ENCODE peak calls at places on chromosomes 4 and X, in ten cellular contexts. One of them, this sample, is unnamed.
A peak's percentile ranks its signal among the peaks of the same experiment; 100 is the strongest.

GRCh38 chr4:121696140-121696640 is 590 bp downstream of the ANXA5 start:
- DNase-seq in iPS DF 6.9: no peak
- DNase-seq in transverse colon: peak; percentile 76
- DNase-seq in Karpas-422: peak; percentile 69
- DNase-seq in CD8-positive, alpha-beta T cell: peak; percentile 45
- DNase-seq in OCI-LY7: peak; percentile 39
- DNase-seq in IMR-90: peak; percentile 85
- DNase-seq in colonic mucosa: peak; percentile 77
- DNase-seq in naive thymus-derived CD4-positive, alpha-beta T cell: peak; percentile 31
- DNase-seq in trophoblast cell: peak; percentile 89
- DNase-seq in this sample: peak; percentile 78

GRCh38 chr4:87950516-87950915 is 25.0 kb upstream of the SPP1 start:
- DNase-seq in naive thymus-derived CD4-positive, alpha-beta T cell: no peak
- DNase-seq in IMR-90: no peak
- DNase-seq in CD8-positive, alpha-beta T cell: no peak
- DNase-seq in OCI-LY7: no peak
- DNase-seq in colonic mucosa: no peak
- DNase-seq in trophoblast cell: no peak
- DNase-seq in iPS DF 6.9: no peak
- DNase-seq in transverse colon: no peak
- DNase-seq in Karpas-422: peak; percentile 23
- DNase-seq in this sample: no peak

GRCh38 chrX:10007604-10008003 is 40.4 kb downstream of the CLDN34 start:
- DNase-seq in trophoblast cell: no peak
- DNase-seq in naive thymus-derived CD4-positive, alpha-beta T cell: no peak
- DNase-seq in IMR-90: peak; percentile 73
- DNase-seq in iPS DF 6.9: no peak
- DNase-seq in colonic mucosa: no peak
- DNase-seq in Karpas-422: no peak
- DNase-seq in transverse colon: no peak
- DNase-seq in OCI-LY7: no peak
- DNase-seq in CD8-positive, alpha-beta T cell: no peak
- DNase-seq in this sample: no peak

GRCh38 chr4:168734703-168735688 is 238.1 kb downstream of the PALLD start:
- DNase-seq in IMR-90: peak; percentile 43
- DNase-seq in colonic mucosa: no peak
- DNase-seq in CD8-positive, alpha-beta T cell: no peak
- DNase-seq in Karpas-422: no peak
- DNase-seq in OCI-LY7: no peak
- DNase-seq in naive thymus-derived CD4-positive, alpha-beta T cell: no peak
- DNase-seq in transverse colon: no peak
- DNase-seq in trophoblast cell: no peak
- DNase-seq in iPS DF 6.9: no peak
- DNase-seq in this sample: no peak

GRCh38 chrX:139759637-139760036 is 51.7 kb upstream of the MCF2 start:
- DNase-seq in naive thymus-derived CD4-positive, alpha-beta T cell: no peak
- DNase-seq in iPS DF 6.9: no peak
- DNase-seq in colonic mucosa: no peak
- DNase-seq in trophoblast cell: peak; percentile 48
- DNase-seq in OCI-LY7: peak; percentile 1
- DNase-seq in CD8-positive, alpha-beta T cell: no peak
- DNase-seq in IMR-90: peak; percentile 42
- DNase-seq in transverse colon: no peak
- DNase-seq in Karpas-422: peak; percentile 55
- DNase-seq in this sample: no peak

GRCh38 chr4:8594097-8595038 is 1.8 kb downstream of the CPZ start:
- DNase-seq in trophoblast cell: peak; percentile 97
- DNase-seq in transverse colon: peak; percentile 47
- DNase-seq in IMR-90: peak; percentile 72
- DNase-seq in naive thymus-derived CD4-positive, alpha-beta T cell: no peak
- DNase-seq in CD8-positive, alpha-beta T cell: no peak
- DNase-seq in OCI-LY7: peak; percentile 44
- DNase-seq in colonic mucosa: peak; percentile 58
- DNase-seq in Karpas-422: peak; percentile 78
- DNase-seq in iPS DF 6.9: no peak
- DNase-seq in this sample: peak; percentile 63

GRCh38 chrX:43750248-43750676 is 94.2 kb downstream of the MAOA start:
- DNase-seq in transverse colon: peak; percentile 61
- DNase-seq in OCI-LY7: peak; percentile 61
- DNase-seq in Karpas-422: peak; percentile 81
- DNase-seq in CD8-positive, alpha-beta T cell: peak; percentile 23
- DNase-seq in iPS DF 6.9: no peak
- DNase-seq in trophoblast cell: peak; percentile 74
- DNase-seq in naive thymus-derived CD4-positive, alpha-beta T cell: no peak
- DNase-seq in colonic mucosa: peak; percentile 58
- DNase-seq in IMR-90: peak; percentile 19
- DNase-seq in this sample: peak; percentile 41

GRCh38 chr4:146165840-146166239 is 9.7 kb upstream of the LSM6 start:
- DNase-seq in naive thymus-derived CD4-positive, alpha-beta T cell: no peak
- DNase-seq in Karpas-422: no peak
- DNase-seq in trophoblast cell: peak; percentile 94
- DNase-seq in colonic mucosa: no peak
- DNase-seq in CD8-positive, alpha-beta T cell: no peak
- DNase-seq in OCI-LY7: no peak
- DNase-seq in transverse colon: no peak
- DNase-seq in iPS DF 6.9: no peak
- DNase-seq in IMR-90: peak; percentile 75
- DNase-seq in this sample: no peak

GRCh38 chrX:13346646-13347045 is 26.8 kb upstream of the ATXN3L start:
- DNase-seq in naive thymus-derived CD4-positive, alpha-beta T cell: no peak
- DNase-seq in OCI-LY7: no peak
- DNase-seq in transverse colon: no peak
- DNase-seq in trophoblast cell: no peak
- DNase-seq in iPS DF 6.9: no peak
- DNase-seq in Karpas-422: no peak
- DNase-seq in CD8-positive, alpha-beta T cell: no peak
- DNase-seq in IMR-90: no peak
- DNase-seq in colonic mucosa: no peak
- DNase-seq in this sample: no peak

GRCh38 chrX:139025822-139026221 is 314.3 kb upstream of the FGF13 start:
- DNase-seq in CD8-positive, alpha-beta T cell: no peak
- DNase-seq in naive thymus-derived CD4-positive, alpha-beta T cell: no peak
- DNase-seq in colonic mucosa: no peak
- DNase-seq in Karpas-422: no peak
- DNase-seq in OCI-LY7: no peak
- DNase-seq in IMR-90: no peak
- DNase-seq in iPS DF 6.9: no peak
- DNase-seq in trophoblast cell: no peak
- DNase-seq in transverse colon: no peak
- DNase-seq in this sample: no peak

GRCh38 chr4:11427201-11427996 is 1.3 kb downstream of the HS3ST1 start:
- DNase-seq in transverse colon: no peak
- DNase-seq in iPS DF 6.9: no peak
- DNase-seq in OCI-LY7: no peak
- DNase-seq in trophoblast cell: no peak
- DNase-seq in CD8-positive, alpha-beta T cell: no peak
- DNase-seq in IMR-90: no peak
- DNase-seq in naive thymus-derived CD4-positive, alpha-beta T cell: no peak
- DNase-seq in Karpas-422: no peak
- DNase-seq in colonic mucosa: no peak
- DNase-seq in this sample: no peak

GRCh38 chr4:36310793-36311192 is 29.4 kb downstream of the DTHD1 start:
- DNase-seq in colonic mucosa: no peak
- DNase-seq in Karpas-422: no peak
- DNase-seq in transverse colon: peak; percentile 23
- DNase-seq in IMR-90: no peak
- DNase-seq in CD8-positive, alpha-beta T cell: no peak
- DNase-seq in iPS DF 6.9: no peak
- DNase-seq in trophoblast cell: no peak
- DNase-seq in naive thymus-derived CD4-positive, alpha-beta T cell: no peak
- DNase-seq in OCI-LY7: no peak
- DNase-seq in this sample: peak; percentile 33

GRCh38 chr4:152680988-152681731 is 1.4 kb upstream of the TMEM154 start:
- DNase-seq in OCI-LY7: peak; percentile 65
- DNase-seq in IMR-90: peak; percentile 59
- DNase-seq in naive thymus-derived CD4-positive, alpha-beta T cell: no peak
- DNase-seq in CD8-positive, alpha-beta T cell: no peak
- DNase-seq in trophoblast cell: no peak
- DNase-seq in iPS DF 6.9: no peak
- DNase-seq in colonic mucosa: no peak
- DNase-seq in transverse colon: no peak
- DNase-seq in Karpas-422: no peak
- DNase-seq in this sample: no peak

GRCh38 chr4:62717144-62717543 is 1517.0 kb downstream of the ADGRL3 start:
- DNase-seq in CD8-positive, alpha-beta T cell: no peak
- DNase-seq in colonic mucosa: no peak
- DNase-seq in iPS DF 6.9: no peak
- DNase-seq in naive thymus-derived CD4-positive, alpha-beta T cell: no peak
- DNase-seq in IMR-90: no peak
- DNase-seq in OCI-LY7: no peak
- DNase-seq in Karpas-422: no peak
- DNase-seq in transverse colon: no peak
- DNase-seq in trophoblast cell: no peak
- DNase-seq in this sample: no peak

DNA sequence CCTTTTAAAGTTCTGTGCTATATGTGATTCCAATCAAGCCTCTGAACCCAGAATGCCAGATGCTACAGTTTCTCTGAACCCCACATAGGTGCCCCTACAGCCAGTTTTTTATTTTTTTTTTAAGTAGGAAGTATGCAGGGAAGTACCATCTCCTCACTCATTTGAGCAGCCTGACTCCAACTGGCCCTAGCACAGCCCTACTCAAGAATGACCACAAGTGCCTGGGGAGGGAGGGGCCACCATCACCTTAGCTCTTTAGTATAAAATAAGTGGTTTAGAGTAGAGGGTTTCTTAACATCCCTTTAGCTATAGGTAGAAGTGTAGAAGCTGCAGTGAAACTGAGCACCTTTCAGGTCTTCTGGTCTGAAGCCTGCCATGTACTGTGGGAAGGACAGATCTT is 14.4 kb downstream of the MSN start:
- DNase-seq in naive thymus-derived CD4-positive, alpha-beta T cell: no peak
- DNase-seq in transverse colon: no peak
- DNase-seq in colonic mucosa: no peak
- DNase-seq in IMR-90: no peak
- DNase-seq in OCI-LY7: no peak
- DNase-seq in Karpas-422: no peak
- DNase-seq in trophoblast cell: no peak
- DNase-seq in CD8-positive, alpha-beta T cell: no peak
- DNase-seq in iPS DF 6.9: no peak
- DNase-seq in this sample: no peak
- H3K4me1 ChIP-seq in naive thymus-derived CD4-positive, alpha-beta T cell: peaks cover 76% of the 10 kb centered on the region
- H3K4me1 ChIP-seq in transverse colon: peaks cover 37% of the 10 kb centered on the region
- H3K4me1 ChIP-seq in colonic mucosa: no peaks in the 10 kb centered on the region
- H3K4me1 ChIP-seq in IMR-90: peaks cover 11% of the 10 kb centered on the region
- H3K4me1 ChIP-seq in OCI-LY7: peaks cover 65% of the 10 kb centered on the region
- H3K4me1 ChIP-seq in Karpas-422: peaks cover 68% of the 10 kb centered on the region
- H3K4me1 ChIP-seq in trophoblast cell: peaks cover 1% of the 10 kb centered on the region
- H3K4me1 ChIP-seq in CD8-positive, alpha-beta T cell: peaks cover 90% of the 10 kb centered on the region
- H3K4me1 ChIP-seq in iPS DF 6.9: no peaks in the 10 kb centered on the region
- H3K4me1 ChIP-seq in this sample: peaks cover 43% of the 10 kb centered on the region

DNA sequence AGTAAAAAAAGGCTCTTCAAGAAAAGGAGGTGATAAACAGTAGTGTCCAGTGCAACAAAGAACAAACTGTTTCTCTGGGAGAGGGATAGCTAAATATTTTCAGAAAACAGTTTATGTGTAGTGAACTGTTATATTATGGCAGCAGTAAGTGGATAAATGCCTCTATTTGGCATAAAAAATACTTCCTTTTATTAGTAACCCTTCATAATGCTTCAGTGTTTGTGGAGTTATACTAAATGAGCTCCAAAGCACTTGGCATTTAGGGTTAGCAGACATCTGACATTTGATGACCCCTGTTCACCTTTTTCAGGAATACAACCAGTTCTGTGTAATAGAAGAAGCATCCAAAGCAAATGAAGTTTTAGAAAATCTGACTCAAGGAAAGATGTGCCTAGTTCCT is 31.9 kb downstream of the TRAPPC11 start:
- DNase-seq in trophoblast cell: no peak
- DNase-seq in OCI-LY7: no peak
- DNase-seq in IMR-90: no peak
- DNase-seq in colonic mucosa: no peak
- DNase-seq in Karpas-422: no peak
- DNase-seq in CD8-positive, alpha-beta T cell: no peak
- DNase-seq in transverse colon: no peak
- DNase-seq in iPS DF 6.9: no peak
- DNase-seq in naive thymus-derived CD4-positive, alpha-beta T cell: no peak
- DNase-seq in this sample: no peak
- H3K36me3 ChIP-seq in trophoblast cell: peaks cover 17% of the 10 kb centered on the region
- H3K36me3 ChIP-seq in OCI-LY7: peaks cover 66% of the 10 kb centered on the region
- H3K36me3 ChIP-seq in IMR-90: peaks cover 32% of the 10 kb centered on the region
- H3K36me3 ChIP-seq in colonic mucosa: no peaks in the 10 kb centered on the region
- H3K36me3 ChIP-seq in Karpas-422: peaks cover 4% of the 10 kb centered on the region
- H3K36me3 ChIP-seq in CD8-positive, alpha-beta T cell: peaks cover 44% of the 10 kb centered on the region
- H3K36me3 ChIP-seq in transverse colon: no peaks in the 10 kb centered on the region
- H3K36me3 ChIP-seq in iPS DF 6.9: no peaks in the 10 kb centered on the region
- H3K36me3 ChIP-seq in naive thymus-derived CD4-positive, alpha-beta T cell: peaks cover 58% of the 10 kb centered on the region
- H3K36me3 ChIP-seq in this sample: peaks cover 22% of the 10 kb centered on the region

GRCh38 chr4:7411896-7412585 is 22.7 kb downstream of the PSAPL1 start:
- DNase-seq in OCI-LY7: no peak
- DNase-seq in Karpas-422: no peak
- DNase-seq in naive thymus-derived CD4-positive, alpha-beta T cell: no peak
- DNase-seq in CD8-positive, alpha-beta T cell: no peak
- DNase-seq in IMR-90: no peak
- DNase-seq in iPS DF 6.9: no peak
- DNase-seq in transverse colon: no peak
- DNase-seq in trophoblast cell: no peak
- DNase-seq in colonic mucosa: no peak
- DNase-seq in this sample: no peak

GRCh38 chr4:7410470-7410869 is 24.3 kb downstream of the PSAPL1 start:
- DNase-seq in colonic mucosa: no peak
- DNase-seq in transverse colon: peak; percentile 4
- DNase-seq in naive thymus-derived CD4-positive, alpha-beta T cell: no peak
- DNase-seq in CD8-positive, alpha-beta T cell: no peak
- DNase-seq in iPS DF 6.9: no peak
- DNase-seq in Karpas-422: no peak
- DNase-seq in IMR-90: peak; percentile 2
- DNase-seq in OCI-LY7: no peak
- DNase-seq in trophoblast cell: no peak
- DNase-seq in this sample: no peak

GRCh38 chr4:7412586-7412975 is 22.1 kb downstream of the PSAPL1 start:
- DNase-seq in colonic mucosa: no peak
- DNase-seq in CD8-positive, alpha-beta T cell: no peak
- DNase-seq in trophoblast cell: no peak
- DNase-seq in Karpas-422: no peak
- DNase-seq in iPS DF 6.9: no peak
- DNase-seq in transverse colon: no peak
- DNase-seq in OCI-LY7: no peak
- DNase-seq in naive thymus-derived CD4-positive, alpha-beta T cell: no peak
- DNase-seq in IMR-90: no peak
- DNase-seq in this sample: no peak

GRCh38 chr4:7411491-7411890 is 23.2 kb downstream of the PSAPL1 start:
- DNase-seq in iPS DF 6.9: no peak
- DNase-seq in transverse colon: no peak
- DNase-seq in IMR-90: no peak
- DNase-seq in Karpas-422: no peak
- DNase-seq in naive thymus-derived CD4-positive, alpha-beta T cell: no peak
- DNase-seq in trophoblast cell: no peak
- DNase-seq in OCI-LY7: no peak
- DNase-seq in colonic mucosa: no peak
- DNase-seq in CD8-positive, alpha-beta T cell: no peak
- DNase-seq in this sample: no peak

GRCh38 chr4:7408166-7408565 is 26.6 kb downstream of the PSAPL1 start:
- DNase-seq in CD8-positive, alpha-beta T cell: no peak
- DNase-seq in colonic mucosa: no peak
- DNase-seq in trophoblast cell: no peak
- DNase-seq in IMR-90: no peak
- DNase-seq in naive thymus-derived CD4-positive, alpha-beta T cell: no peak
- DNase-seq in iPS DF 6.9: no peak
- DNase-seq in OCI-LY7: no peak
- DNase-seq in Karpas-422: no peak
- DNase-seq in transverse colon: no peak
- DNase-seq in this sample: no peak
- H3K9me3 ChIP-seq in CD8-positive, alpha-beta T cell: no peaks in the 10 kb centered on the region
- H3K9me3 ChIP-seq in colonic mucosa: no peaks in the 10 kb centered on the region
- H3K9me3 ChIP-seq in trophoblast cell: peaks cover 3% of the 10 kb centered on the region
- H3K9me3 ChIP-seq in IMR-90: peaks cover 9% of the 10 kb centered on the region
- H3K9me3 ChIP-seq in naive thymus-derived CD4-positive, alpha-beta T cell: no peaks in the 10 kb centered on the region
- H3K9me3 ChIP-seq in iPS DF 6.9: no peaks in the 10 kb centered on the region
- H3K9me3 ChIP-seq in OCI-LY7: no peaks in the 10 kb centered on the region
- H3K9me3 ChIP-seq in Karpas-422: no peaks in the 10 kb centered on the region
- H3K9me3 ChIP-seq in transverse colon: no peaks in the 10 kb centered on the region
- H3K9me3 ChIP-seq in this sample: peaks cover 8% of the 10 kb centered on the region

GRCh38 chr4:48891028-48891619 is 15.4 kb downstream of the OCIAD2 start:
- DNase-seq in Karpas-422: peak; percentile 20
- DNase-seq in CD8-positive, alpha-beta T cell: no peak
- DNase-seq in IMR-90: no peak
- DNase-seq in naive thymus-derived CD4-positive, alpha-beta T cell: no peak
- DNase-seq in iPS DF 6.9: no peak
- DNase-seq in transverse colon: no peak
- DNase-seq in colonic mucosa: no peak
- DNase-seq in OCI-LY7: no peak
- DNase-seq in trophoblast cell: no peak
- DNase-seq in this sample: no peak
- H3K4me1 ChIP-seq in Karpas-422: no peaks in the 10 kb centered on the region
- H3K4me1 ChIP-seq in CD8-positive, alpha-beta T cell: no peaks in the 10 kb centered on the region
- H3K4me1 ChIP-seq in IMR-90: no peaks in the 10 kb centered on the region
- H3K4me1 ChIP-seq in naive thymus-derived CD4-positive, alpha-beta T cell: no peaks in the 10 kb centered on the region
- H3K4me1 ChIP-seq in iPS DF 6.9: no peaks in the 10 kb centered on the region
- H3K4me1 ChIP-seq in transverse colon: no peaks in the 10 kb centered on the region
- H3K4me1 ChIP-seq in colonic mucosa: no peaks in the 10 kb centered on the region
- H3K4me1 ChIP-seq in OCI-LY7: no peaks in the 10 kb centered on the region
- H3K4me1 ChIP-seq in trophoblast cell: no peaks in the 10 kb centered on the region
- H3K4me1 ChIP-seq in this sample: no peaks in the 10 kb centered on the region

This sample was measured in lung.